ENCODE peak calls at places on chromosome 22, in nine cellular contexts. M is neural progenitor cell; A is RWPE2; R is type B pancreatic cell; S is CD4-positive, alpha-beta T cell; X is fibroblast of lung; P is GM12865; V is AG09309; G is neural crest cell. D is an unnamed sample.

GRCh38 chr22:42172385-42173172 is 42.0 kb upstream of the CYP2D6 start:
- DNase-seq in M (no peak), A (no peak), R (no peak), S (no peak), X (peak), P (peak), V (no peak), G (no peak), D (no peak)

GRCh38 chr22:32518848-32519247 is 44.2 kb downstream of the FBXO7 start:
- DNase-seq in M (no peak), A (no peak), R (no peak), S (no peak), X (no peak), P (peak), V (no peak), G (no peak), D (no peak)

GRCh38 chr22:32858121-32858703 is 56.7 kb downstream of the TIMP3 start:
- DNase-seq in M (no peak), A (no peak), R (no peak), S (no peak), X (no peak), P (no peak), V (no peak), G (no peak), D (no peak)

GRCh38 chr22:45265546-45265945 is 19.2 kb upstream of the UPK3A start:
- DNase-seq in M (no peak), A (no peak), R (no peak), S (no peak), X (peak), P (no peak), V (no peak), G (no peak), D (no peak)

GRCh38 chr22:37735054-37735453 is 38.2 kb downstream of the TRIOBP start:
- DNase-seq in M (peak), A (no peak), R (no peak), S (no peak), X (no peak), P (no peak), V (no peak), G (peak), D (no peak)

GRCh38 chr22:35711336-35711735 is 6.3 kb upstream of the APOL5 start:
- DNase-seq in M (no peak), A (no peak), R (no peak), S (no peak), X (no peak), P (no peak), V (no peak), G (no peak), D (no peak)

GRCh38 chr22:27372969-27373670 is 428.4 kb downstream of the MN1 start:
- DNase-seq in M (peak), A (no peak), R (peak), S (no peak), X (peak), P (peak), V (no peak), G (peak), D (no peak)

GRCh38 chr22:30234786-30235470 is 11.6 kb downstream of the LIF start:
- DNase-seq in M (no peak), A (no peak), R (no peak), S (no peak), X (peak), P (no peak), V (peak), G (no peak), D (no peak)

GRCh38 chr22:23200896-23201295 is 20.6 kb downstream of the BCR start:
- DNase-seq in M (no peak), A (no peak), R (no peak), S (no peak), X (no peak), P (no peak), V (no peak), G (no peak), D (no peak)

GRCh38 chr22:46142548-46143490 is 7.5 kb upstream of the PPARA start:
- DNase-seq in M (no peak), A (no peak), R (no peak), S (no peak), X (no peak), P (no peak), V (no peak), G (no peak), D (no peak)

GRCh38 chr22:36971305-36971704 is 47.9 kb downstream of the TST start:
- DNase-seq in M (no peak), A (no peak), R (no peak), S (no peak), X (no peak), P (no peak), V (no peak), G (no peak), D (no peak)

GRCh38 chr22:44648821-44649566 is 53.0 kb upstream of the PRR5 start:
- DNase-seq in M (no peak), A (no peak), R (no peak), S (no peak), X (peak), P (no peak), V (peak), G (no peak), D (peak)

GRCh38 chr22:38313384-38313955 is 3.8 kb downstream of the CSNK1E start:
- DNase-seq in M (peak), A (peak), R (no peak), S (no peak), X (peak), P (peak), V (peak), G (no peak), D (peak)

GRCh38 chr22:29689872-29690213 is 30.0 kb upstream of the CABP7 start:
- DNase-seq in M (peak), A (no peak), R (no peak), S (peak), X (peak), P (peak), V (no peak), G (peak), D (no peak)

GRCh38 chr22:37462983-37463382 is 23.2 kb downstream of the MFNG start:
- DNase-seq in M (peak), A (no peak), R (no peak), S (no peak), X (no peak), P (no peak), V (no peak), G (peak), D (no peak)

GRCh38 chr22:30344447-30345200 is 12.1 kb downstream of the SF3A1 start:
- DNase-seq in M (no peak), A (no peak), R (no peak), S (no peak), X (no peak), P (no peak), V (no peak), G (no peak), D (no peak)

GRCh38 chr22:28341001-28341400 is 338.6 kb downstream of the TTC28 start:
- DNase-seq in M (no peak), A (no peak), R (no peak), S (no peak), X (peak), P (no peak), V (no peak), G (no peak), D (peak)

GRCh38 chr22:36528336-36528735 is 630 bp downstream of the EIF3D start:
- DNase-seq in M (no peak), A (no peak), R (no peak), S (no peak), X (peak), P (peak), V (no peak), G (no peak), D (no peak)

GRCh38 chr22:36009085-36009484 is 19.5 kb downstream of the RBFOX2 start:
- DNase-seq in M (no peak), A (no peak), R (no peak), S (no peak), X (peak), P (no peak), V (no peak), G (no peak), D (no peak)

GRCh38 chr22:44676441-44677298 is 25.3 kb upstream of the PRR5 start:
- DNase-seq in M (no peak), A (no peak), R (no peak), S (no peak), X (no peak), P (no peak), V (no peak), G (no peak), D (no peak)

GRCh38 chr22:36211237-36211881 is 9.8 kb upstream of the APOL4 start:
- DNase-seq in M (no peak), A (no peak), R (no peak), S (no peak), X (peak), P (peak), V (no peak), G (no peak), D (no peak)

GRCh38 chr22:28999510-29000224 is 62.0 kb downstream of the C22orf31 start:
- DNase-seq in M (no peak), A (no peak), R (no peak), S (no peak), X (no peak), P (no peak), V (no peak), G (no peak), D (no peak)

GRCh38 chr22:32823024-32823730 is 21.7 kb downstream of the TIMP3 start:
- DNase-seq in M (peak), A (no peak), R (no peak), S (no peak), X (peak), P (peak), V (no peak), G (peak), D (no peak)

GRCh38 chr22:29536411-29536810 is 17.1 kb downstream of the THOC5 start:
- DNase-seq in M (no peak), A (no peak), R (no peak), S (no peak), X (no peak), P (no peak), V (no peak), G (no peak), D (no peak)

GRCh38 chr22:37167981-37168647 is 18.4 kb upstream of the IL2RB start:
- DNase-seq in M (no peak), A (peak), R (no peak), S (no peak), X (no peak), P (peak), V (no peak), G (no peak), D (no peak)

GRCh38 chr22:36417281-36417686 is 29.5 kb upstream of the MYH9 start:
- DNase-seq in M (no peak), A (peak), R (no peak), S (no peak), X (peak), P (peak), V (no peak), G (no peak), D (no peak)

GRCh38 chr22:47059701-47060161 is 297.3 kb downstream of the TBC1D22A start:
- DNase-seq in M (no peak), A (peak), R (no peak), S (no peak), X (peak), P (peak), V (no peak), G (no peak), D (no peak)

GRCh38 chr22:47628477-47629272 is 866.2 kb downstream of the TBC1D22A start:
- DNase-seq in M (no peak), A (no peak), R (no peak), S (no peak), X (no peak), P (no peak), V (no peak), G (no peak), D (no peak)

GRCh38 chr22:37616205-37617083 is 7.8 kb downstream of the GGA1 start:
- DNase-seq in M (no peak), A (no peak), R (no peak), S (no peak), X (no peak), P (no peak), V (no peak), G (no peak), D (no peak)

GRCh38 chr22:45867906-45868555 is 108.9 kb downstream of the WNT7B start:
- DNase-seq in M (no peak), A (no peak), R (no peak), S (no peak), X (no peak), P (no peak), V (no peak), G (no peak), D (no peak)

GRCh38 chr22:36955691-36956090 is 42.3 kb downstream of the CSF2RB start:
- DNase-seq in M (no peak), A (no peak), R (no peak), S (no peak), X (no peak), P (no peak), V (no peak), G (no peak), D (no peak)

GRCh38 chr22:44703269-44703870 is 1.4 kb downstream of the PRR5 start:
- DNase-seq in M (no peak), A (no peak), R (no peak), S (no peak), X (no peak), P (no peak), V (no peak), G (no peak), D (no peak)

GRCh38 chr22:48645766-48646165 is 1181.9 kb downstream of the BRD1 start:
- DNase-seq in M (no peak), A (no peak), R (no peak), S (no peak), X (no peak), P (no peak), V (no peak), G (no peak), D (no peak)

GRCh38 chr22:28029201-28029948 is 110.3 kb upstream of the PITPNB start:
- DNase-seq in M (no peak), A (no peak), R (no peak), S (no peak), X (peak), P (no peak), V (no peak), G (no peak), D (no peak)

GRCh38 chr22:47134222-47134621 is 371.8 kb downstream of the TBC1D22A start:
- DNase-seq in M (no peak), A (no peak), R (no peak), S (no peak), X (no peak), P (no peak), V (no peak), G (no peak), D (no peak)

GRCh38 chr22:37431811-37432707 is 4.8 kb upstream of the ELFN2 start:
- DNase-seq in M (no peak), A (peak), R (no peak), S (no peak), X (peak), P (peak), V (peak), G (no peak), D (peak)

GRCh38 chr22:34105461-34106062 is 185.3 kb upstream of the LARGE1 start:
- DNase-seq in M (peak), A (no peak), R (peak), S (no peak), X (no peak), P (peak), V (no peak), G (peak), D (no peak)

GRCh38 chr22:37340331-37341262 is 58.3 kb downstream of the CYTH4 start:
- DNase-seq in M (peak), A (no peak), R (no peak), S (no peak), X (no peak), P (no peak), V (no peak), G (no peak), D (no peak)

GRCh38 chr22:30822216-30823014 is 127.7 kb downstream of the OSBP2 start:
- DNase-seq in M (peak), A (no peak), R (no peak), S (no peak), X (peak), P (no peak), V (no peak), G (peak), D (no peak)

GRCh38 chr22:38309614-38310517 is 7.4 kb downstream of the CSNK1E start:
- DNase-seq in M (no peak), A (no peak), R (no peak), S (no peak), X (no peak), P (no peak), V (no peak), G (no peak), D (no peak)

GRCh38 chr22:50577987-50578775 is at the start of gene CPT1B:
- DNase-seq in M (no peak), A (no peak), R (no peak), S (no peak), X (no peak), P (no peak), V (no peak), G (no peak), D (no peak)
- TF ChIP-seq CTCF in M (no peak), A (no peak), R (no peak), S (no peak), X (no peak), P (no peak), V (peak), G (no peak), D (no peak)

GRCh38 chr22:43529461-43529860 is 117.6 kb downstream of the MPPED1 start:
- DNase-seq in M (no peak), A (no peak), R (no peak), S (no peak), X (no peak), P (no peak), V (no peak), G (no peak), D (no peak)
- TF ChIP-seq CTCF in M (no peak), A (no peak), R (no peak), S (no peak), X (no peak), P (no peak), V (no peak), G (no peak), D (no peak)

GRCh38 chr22:20776624-20777405 is 2.9 kb downstream of the SERPIND1 start:
- DNase-seq in M (no peak), A (no peak), R (no peak), S (no peak), X (no peak), P (no peak), V (no peak), G (no peak), D (no peak)

GRCh38 chr22:20774882-20775281 is 969 bp downstream of the SERPIND1 start:
- DNase-seq in M (no peak), A (no peak), R (no peak), S (no peak), X (no peak), P (no peak), V (no peak), G (no peak), D (no peak)

GRCh38 chr22:20773793-20774212 is at the start of gene SERPIND1:
- DNase-seq in M (no peak), A (no peak), R (no peak), S (no peak), X (no peak), P (no peak), V (no peak), G (no peak), D (no peak)

GRCh38 chr22:20775342-20775895 is 1.5 kb downstream of the SERPIND1 start:
- DNase-seq in M (no peak), A (no peak), R (no peak), S (no peak), X (no peak), P (no peak), V (no peak), G (no peak), D (no peak)

DNA sequence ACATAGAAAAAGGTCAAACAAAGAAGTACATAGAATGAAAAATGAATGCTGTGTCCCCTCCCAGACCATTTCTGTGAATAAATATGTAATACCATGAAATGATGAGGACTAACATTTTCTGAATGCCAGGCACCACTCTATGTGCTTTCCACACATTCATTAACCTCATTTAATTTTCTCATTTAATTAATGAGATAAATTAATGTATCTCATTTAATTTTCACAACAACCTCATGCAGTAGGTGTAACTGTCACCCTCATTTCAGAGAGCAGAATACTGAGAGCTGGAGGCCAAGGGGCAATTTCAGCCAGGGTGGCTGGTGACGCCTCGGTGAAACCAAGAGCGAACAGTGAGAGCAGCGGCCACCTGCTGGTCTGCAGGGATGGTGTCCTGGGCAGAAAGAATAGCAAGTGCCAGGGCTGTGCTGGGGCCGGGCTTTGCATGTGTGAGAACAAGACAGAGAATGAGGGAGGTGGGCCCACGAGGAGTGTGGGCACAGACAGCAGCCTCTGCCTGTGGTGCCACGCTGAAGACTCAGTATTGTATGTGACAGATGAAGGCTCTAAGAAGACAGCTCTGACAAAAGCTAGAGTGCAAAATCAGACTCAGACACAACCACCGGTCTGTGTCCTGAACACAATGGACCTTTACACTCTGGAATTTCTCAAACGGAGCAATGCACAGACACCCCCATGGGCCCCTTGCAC is 1.8 kb upstream of the SERPIND1 start:
- DNase-seq in M (peak), A (no peak), R (no peak), S (no peak), X (no peak), P (no peak), V (no peak), G (peak), D (no peak)
- TF ChIP-seq CTCF in M (peak), A (no peak), R (peak), S (no peak), X (no peak), P (no peak), V (no peak), G (peak), D (no peak)

GRCh38 chr22:25048659-25049657 is 96.4 kb downstream of the KIAA1671 start:
- DNase-seq in M (peak), A (no peak), R (no peak), S (peak), X (peak), P (peak), V (no peak), G (peak), D (peak)

GRCh38 chr22:25051983-25052710 is 99.6 kb downstream of the KIAA1671 start:
- DNase-seq in M (no peak), A (no peak), R (no peak), S (no peak), X (no peak), P (no peak), V (no peak), G (no peak), D (no peak)

GRCh38 chr22:25050566-25050965 is 98.0 kb downstream of the KIAA1671 start:
- DNase-seq in M (no peak), A (no peak), R (no peak), S (no peak), X (no peak), P (no peak), V (no peak), G (no peak), D (no peak)

GRCh38 chr22:25049770-25050169 is 97.3 kb downstream of the KIAA1671 start:
- DNase-seq in M (no peak), A (no peak), R (no peak), S (no peak), X (no peak), P (no peak), V (no peak), G (no peak), D (no peak)

GRCh38 chr22:25051073-25051472 is 98.6 kb downstream of the KIAA1671 start:
- DNase-seq in M (no peak), A (no peak), R (no peak), S (no peak), X (no peak), P (peak), V (no peak), G (no peak), D (no peak)
- TF ChIP-seq CTCF in M (peak), A (peak), R (peak), S (no peak), X (peak), P (peak), V (peak), G (peak), D (no peak)

GRCh38 chr22:18906896-18907295 is 776 bp downstream of the DGCR6 start:
- DNase-seq in M (no peak), A (no peak), R (no peak), S (no peak), X (no peak), P (no peak), V (no peak), G (no peak), D (no peak)
- TF ChIP-seq CTCF in M (peak), A (no peak), R (no peak), S (no peak), X (no peak), P (no peak), V (no peak), G (no peak), D (no peak)

GRCh38 chr22:39797528-39798147 is 95.9 kb downstream of the ENTHD1 start:
- DNase-seq in M (no peak), A (no peak), R (no peak), S (no peak), X (no peak), P (no peak), V (no peak), G (no peak), D (no peak)
- TF ChIP-seq CTCF in M (no peak), A (no peak), R (no peak), S (no peak), X (no peak), P (no peak), V (no peak), G (no peak), D (no peak)

GRCh38 chr22:17880020-17880419 is 105.8 kb upstream of the BID start:
- DNase-seq in M (no peak), A (no peak), R (no peak), S (no peak), X (no peak), P (no peak), V (no peak), G (no peak), D (no peak)

GRCh38 chr22:17880468-17880867 is 106.2 kb upstream of the BID start:
- DNase-seq in M (no peak), A (no peak), R (no peak), S (no peak), X (no peak), P (no peak), V (no peak), G (no peak), D (no peak)

GRCh38 chr22:17878186-17878694 is 104.0 kb upstream of the BID start:
- DNase-seq in M (no peak), A (no peak), R (no peak), S (no peak), X (no peak), P (no peak), V (no peak), G (no peak), D (no peak)

GRCh38 chr22:17881366-17881765 is 107.1 kb upstream of the BID start:
- DNase-seq in M (no peak), A (no peak), R (no peak), S (no peak), X (no peak), P (no peak), V (no peak), G (no peak), D (no peak)

GRCh38 chr22:17878970-17879369 is 104.7 kb upstream of the BID start:
- DNase-seq in M (no peak), A (no peak), R (no peak), S (no peak), X (peak), P (no peak), V (no peak), G (no peak), D (no peak)
- TF ChIP-seq CTCF in M (no peak), A (no peak), R (no peak), S (no peak), X (no peak), P (no peak), V (no peak), G (no peak), D (no peak)

D was measured in AG09319.